ENCODE peak calls at places on chromosomes 16 and 17, in ten cellular contexts. One of them, this sample, is unnamed.

GRCh38 chr17:76614912-76615617 is 28.5 kb downstream of the ST6GALNAC1 start:
- DNase-seq in tibial nerve: no peak
- DNase-seq in upper lobe of right lung: peak; percentile 47
- DNase-seq in uterus: no peak
- DNase-seq in lower lobe of right lung: no peak
- DNase-seq in gastrocnemius medialis: no peak
- DNase-seq in IMR-90: no peak
- DNase-seq in Caco-2: no peak
- DNase-seq in lung: no peak
- DNase-seq in OCI-LY7: no peak
- DNase-seq in this sample: no peak

GRCh38 chr16:85170066-85171003 is 58.1 kb upstream of the CIBAR2 start:
- DNase-seq in uterus: no peak
- DNase-seq in upper lobe of right lung: no peak
- DNase-seq in tibial nerve: no peak
- DNase-seq in OCI-LY7: no peak
- DNase-seq in Caco-2: peak; percentile 35
- DNase-seq in gastrocnemius medialis: peak; percentile 58
- DNase-seq in IMR-90: no peak
- DNase-seq in lung: no peak
- DNase-seq in lower lobe of right lung: peak; percentile 22
- DNase-seq in this sample: no peak

GRCh38 chr17:64661731-64661980 is 451 bp downstream of the SMURF2 start:
- DNase-seq in lower lobe of right lung: no peak
- DNase-seq in OCI-LY7: no peak
- DNase-seq in IMR-90: no peak
- DNase-seq in gastrocnemius medialis: peak; percentile 25
- DNase-seq in upper lobe of right lung: no peak
- DNase-seq in uterus: no peak
- DNase-seq in Caco-2: no peak
- DNase-seq in lung: peak; percentile 45
- DNase-seq in tibial nerve: no peak
- DNase-seq in this sample: no peak

GRCh38 chr17:81261096-81261495 is 22.0 kb downstream of the NDUFAF8 start:
- DNase-seq in uterus: no peak
- DNase-seq in IMR-90: no peak
- DNase-seq in OCI-LY7: no peak
- DNase-seq in Caco-2: no peak
- DNase-seq in lung: no peak
- DNase-seq in lower lobe of right lung: no peak
- DNase-seq in tibial nerve: no peak
- DNase-seq in gastrocnemius medialis: no peak
- DNase-seq in upper lobe of right lung: no peak
- DNase-seq in this sample: no peak

GRCh38 chr17:31595076-31595475 is 203.6 kb downstream of the RAB11FIP4 start:
- DNase-seq in upper lobe of right lung: peak; percentile 21
- DNase-seq in lung: no peak
- DNase-seq in lower lobe of right lung: no peak
- DNase-seq in Caco-2: peak; percentile 11
- DNase-seq in uterus: no peak
- DNase-seq in OCI-LY7: no peak
- DNase-seq in tibial nerve: no peak
- DNase-seq in gastrocnemius medialis: no peak
- DNase-seq in IMR-90: peak; percentile 66
- DNase-seq in this sample: no peak

GRCh38 chr16:78122774-78123315 is 23.4 kb downstream of the WWOX start:
- DNase-seq in gastrocnemius medialis: no peak
- DNase-seq in uterus: no peak
- DNase-seq in lung: no peak
- DNase-seq in tibial nerve: no peak
- DNase-seq in OCI-LY7: peak; percentile 63
- DNase-seq in lower lobe of right lung: no peak
- DNase-seq in upper lobe of right lung: no peak
- DNase-seq in Caco-2: no peak
- DNase-seq in IMR-90: peak; percentile 53
- DNase-seq in this sample: peak; percentile 45

GRCh38 chr17:11539637-11540036 is 58.6 kb upstream of the DNAH9 start:
- DNase-seq in OCI-LY7: no peak
- DNase-seq in IMR-90: no peak
- DNase-seq in Caco-2: no peak
- DNase-seq in gastrocnemius medialis: no peak
- DNase-seq in lung: no peak
- DNase-seq in upper lobe of right lung: no peak
- DNase-seq in uterus: no peak
- DNase-seq in lower lobe of right lung: no peak
- DNase-seq in tibial nerve: no peak
- DNase-seq in this sample: no peak

GRCh38 chr16:88770459-88771293 is 14.3 kb downstream of the PIEZO1 start:
- DNase-seq in lung: peak; percentile 73
- DNase-seq in lower lobe of right lung: peak; percentile 87
- DNase-seq in upper lobe of right lung: peak; percentile 90
- DNase-seq in gastrocnemius medialis: no peak
- DNase-seq in tibial nerve: no peak
- DNase-seq in IMR-90: peak; percentile 87
- DNase-seq in Caco-2: peak; percentile 85
- DNase-seq in OCI-LY7: no peak
- DNase-seq in uterus: peak; percentile 66
- DNase-seq in this sample: no peak

GRCh38 chr16:63312343-63312742 is 1276.1 kb upstream of the CDH8 start:
- DNase-seq in uterus: no peak
- DNase-seq in OCI-LY7: no peak
- DNase-seq in lung: no peak
- DNase-seq in IMR-90: no peak
- DNase-seq in lower lobe of right lung: no peak
- DNase-seq in gastrocnemius medialis: no peak
- DNase-seq in upper lobe of right lung: no peak
- DNase-seq in Caco-2: no peak
- DNase-seq in tibial nerve: no peak
- DNase-seq in this sample: no peak

GRCh38 chr16:2816751-2817495 is at the start of gene PRSS21:
- DNase-seq in Caco-2: no peak
- DNase-seq in uterus: no peak
- DNase-seq in IMR-90: no peak
- DNase-seq in lung: no peak
- DNase-seq in OCI-LY7: peak; percentile 68
- DNase-seq in tibial nerve: no peak
- DNase-seq in upper lobe of right lung: peak; percentile 64
- DNase-seq in lower lobe of right lung: peak; percentile 44
- DNase-seq in gastrocnemius medialis: no peak
- DNase-seq in this sample: peak; percentile 62
- TF ChIP-seq CTCF in Caco-2: no peak
- TF ChIP-seq CTCF in uterus: no peak
- TF ChIP-seq CTCF in IMR-90: no peak
- TF ChIP-seq CTCF in lung: no peak
- TF ChIP-seq CTCF in OCI-LY7: peak; percentile 72
- TF ChIP-seq CTCF in tibial nerve: no peak
- TF ChIP-seq CTCF in upper lobe of right lung: peak; percentile 5
- TF ChIP-seq CTCF in lower lobe of right lung: peak; percentile 13
- TF ChIP-seq CTCF in gastrocnemius medialis: no peak
- TF ChIP-seq CTCF in this sample: peak; percentile 47

GRCh38 chr16:1794221-1794871 is 841 bp upstream of the IGFALS start:
- DNase-seq in tibial nerve: no peak
- DNase-seq in lung: no peak
- DNase-seq in OCI-LY7: no peak
- DNase-seq in Caco-2: peak; percentile 35
- DNase-seq in upper lobe of right lung: peak; percentile 82
- DNase-seq in uterus: no peak
- DNase-seq in IMR-90: no peak
- DNase-seq in lower lobe of right lung: peak; percentile 72
- DNase-seq in gastrocnemius medialis: no peak
- DNase-seq in this sample: no peak
- H3K4me3 ChIP-seq in tibial nerve: no peak overlapping the region
- H3K4me3 ChIP-seq in lung: no peak overlapping the region
- H3K4me3 ChIP-seq in OCI-LY7: no peak overlapping the region
- H3K4me3 ChIP-seq in Caco-2: no peak overlapping the region
- H3K4me3 ChIP-seq in upper lobe of right lung: peak overlapping the region; percentile 29
- H3K4me3 ChIP-seq in uterus: no peak overlapping the region
- H3K4me3 ChIP-seq in IMR-90: no peak overlapping the region
- H3K4me3 ChIP-seq in lower lobe of right lung: peak overlapping the region; percentile 39
- H3K4me3 ChIP-seq in gastrocnemius medialis: no peak overlapping the region
- H3K4me3 ChIP-seq in this sample: no peak overlapping the region

GRCh38 chr17:45201457-45201856 is 20.2 kb upstream of the FMNL1 start:
- DNase-seq in OCI-LY7: no peak
- DNase-seq in IMR-90: no peak
- DNase-seq in tibial nerve: no peak
- DNase-seq in lower lobe of right lung: no peak
- DNase-seq in gastrocnemius medialis: no peak
- DNase-seq in lung: no peak
- DNase-seq in upper lobe of right lung: no peak
- DNase-seq in Caco-2: no peak
- DNase-seq in uterus: no peak
- DNase-seq in this sample: no peak

GRCh38 chr17:45195424-45195823 is 26.3 kb upstream of the FMNL1 start:
- DNase-seq in gastrocnemius medialis: no peak
- DNase-seq in tibial nerve: no peak
- DNase-seq in upper lobe of right lung: no peak
- DNase-seq in Caco-2: no peak
- DNase-seq in uterus: no peak
- DNase-seq in OCI-LY7: no peak
- DNase-seq in lung: no peak
- DNase-seq in IMR-90: no peak
- DNase-seq in lower lobe of right lung: no peak
- DNase-seq in this sample: no peak

GRCh38 chr17:45197108-45197507 is 24.6 kb upstream of the FMNL1 start:
- DNase-seq in IMR-90: no peak
- DNase-seq in tibial nerve: no peak
- DNase-seq in lower lobe of right lung: no peak
- DNase-seq in OCI-LY7: no peak
- DNase-seq in gastrocnemius medialis: no peak
- DNase-seq in Caco-2: no peak
- DNase-seq in lung: no peak
- DNase-seq in upper lobe of right lung: no peak
- DNase-seq in uterus: no peak
- DNase-seq in this sample: no peak

GRCh38 chr17:45197555-45198334 is 23.9 kb upstream of the FMNL1 start:
- DNase-seq in gastrocnemius medialis: peak; percentile 84
- DNase-seq in upper lobe of right lung: peak; percentile 97
- DNase-seq in tibial nerve: peak; percentile 84
- DNase-seq in lower lobe of right lung: peak; percentile 95
- DNase-seq in IMR-90: peak; percentile 77
- DNase-seq in OCI-LY7: peak; percentile 89
- DNase-seq in uterus: peak; percentile 93
- DNase-seq in Caco-2: peak; percentile 96
- DNase-seq in lung: peak; percentile 95
- DNase-seq in this sample: peak; percentile 91

GRCh38 chr17:45200701-45201100 is 21.0 kb upstream of the FMNL1 start:
- DNase-seq in Caco-2: no peak
- DNase-seq in IMR-90: no peak
- DNase-seq in tibial nerve: peak; percentile 76
- DNase-seq in OCI-LY7: peak; percentile 20
- DNase-seq in lung: no peak
- DNase-seq in gastrocnemius medialis: peak; percentile 52
- DNase-seq in lower lobe of right lung: peak; percentile 64
- DNase-seq in upper lobe of right lung: no peak
- DNase-seq in uterus: no peak
- DNase-seq in this sample: no peak
- TF ChIP-seq CTCF in Caco-2: no peak
- TF ChIP-seq CTCF in IMR-90: no peak
- TF ChIP-seq CTCF in tibial nerve: no peak
- TF ChIP-seq CTCF in OCI-LY7: peak; percentile 20
- TF ChIP-seq CTCF in lung: no peak
- TF ChIP-seq CTCF in gastrocnemius medialis: no peak
- TF ChIP-seq CTCF in lower lobe of right lung: no peak
- TF ChIP-seq CTCF in upper lobe of right lung: no peak
- TF ChIP-seq CTCF in uterus: no peak
- TF ChIP-seq CTCF in this sample: no peak

GRCh38 chr17:50183439-50184001 is 17.7 kb downstream of the SGCA start:
- DNase-seq in OCI-LY7: peak; percentile 32
- DNase-seq in IMR-90: peak; percentile 70
- DNase-seq in uterus: no peak
- DNase-seq in Caco-2: no peak
- DNase-seq in tibial nerve: no peak
- DNase-seq in gastrocnemius medialis: no peak
- DNase-seq in lower lobe of right lung: no peak
- DNase-seq in upper lobe of right lung: no peak
- DNase-seq in lung: no peak
- DNase-seq in this sample: no peak

GRCh38 chr17:50184057-50184456 is 17.4 kb downstream of the COL1A1 start:
- DNase-seq in lung: no peak
- DNase-seq in OCI-LY7: no peak
- DNase-seq in tibial nerve: no peak
- DNase-seq in uterus: no peak
- DNase-seq in Caco-2: no peak
- DNase-seq in lower lobe of right lung: no peak
- DNase-seq in upper lobe of right lung: no peak
- DNase-seq in IMR-90: peak; percentile 45
- DNase-seq in gastrocnemius medialis: no peak
- DNase-seq in this sample: no peak

GRCh38 chr17:50185724-50186545 is 15.5 kb downstream of the COL1A1 start:
- DNase-seq in upper lobe of right lung: no peak
- DNase-seq in lung: no peak
- DNase-seq in lower lobe of right lung: no peak
- DNase-seq in gastrocnemius medialis: no peak
- DNase-seq in uterus: no peak
- DNase-seq in OCI-LY7: no peak
- DNase-seq in Caco-2: no peak
- DNase-seq in tibial nerve: no peak
- DNase-seq in IMR-90: peak; percentile 54
- DNase-seq in this sample: no peak

GRCh38 chr17:50182783-50183438 is 17.1 kb downstream of the SGCA start:
- DNase-seq in uterus: no peak
- DNase-seq in upper lobe of right lung: no peak
- DNase-seq in Caco-2: no peak
- DNase-seq in lung: no peak
- DNase-seq in gastrocnemius medialis: no peak
- DNase-seq in OCI-LY7: no peak
- DNase-seq in tibial nerve: no peak
- DNase-seq in IMR-90: peak; percentile 66
- DNase-seq in lower lobe of right lung: no peak
- DNase-seq in this sample: no peak

GRCh38 chr17:50184611-50185398 is 16.6 kb downstream of the COL1A1 start:
- DNase-seq in IMR-90: peak; percentile 62
- DNase-seq in upper lobe of right lung: peak; percentile 76
- DNase-seq in lower lobe of right lung: peak; percentile 78
- DNase-seq in tibial nerve: peak; percentile 75
- DNase-seq in uterus: peak; percentile 70
- DNase-seq in Caco-2: no peak
- DNase-seq in OCI-LY7: no peak
- DNase-seq in gastrocnemius medialis: no peak
- DNase-seq in lung: no peak
- DNase-seq in this sample: no peak
- H3K4me3 ChIP-seq in IMR-90: no peak overlapping the region
- H3K4me3 ChIP-seq in upper lobe of right lung: no peak overlapping the region
- H3K4me3 ChIP-seq in lower lobe of right lung: no peak overlapping the region
- H3K4me3 ChIP-seq in tibial nerve: no peak overlapping the region
- H3K4me3 ChIP-seq in uterus: no peak overlapping the region
- H3K4me3 ChIP-seq in Caco-2: no peak overlapping the region
- H3K4me3 ChIP-seq in OCI-LY7: no peak overlapping the region
- H3K4me3 ChIP-seq in gastrocnemius medialis: no peak overlapping the region
- H3K4me3 ChIP-seq in lung: no peak overlapping the region
- H3K4me3 ChIP-seq in this sample: no peak overlapping the region